ENCODE peak calls at places on chromosomes 5 and 9, in eight cellular contexts. C is lung, G is neural progenitor cell, O is colonic mucosa, R is astrocyte, V is hepatocyte, B is upper lobe of right lung, E is uterus. W is an unnamed sample.

GRCh38 chr5:77208507-77209163 is 1.8 kb upstream of the PDE8B start:
- DNase-seq in C (no peak), G (no peak), O (no peak), R (no peak), V (no peak), B (peak; percentile 67), E (peak; percentile 55), W (no peak)

GRCh38 chr9:133707065-133707760 is 30.9 kb downstream of the SARDH start:
- DNase-seq in C (no peak), G (no peak), O (no peak), R (peak; percentile 61), V (no peak), B (peak; percentile 56), E (peak; percentile 52), W (no peak)

GRCh38 chr5:81761970-81762369 is 11.1 kb upstream of the SSBP2 start:
- DNase-seq in C (no peak), G (no peak), O (no peak), R (no peak), V (no peak), B (no peak), E (no peak), W (no peak)

GRCh38 chr9:38068616-38068865 is 486 bp downstream of the SHB start:
- DNase-seq in C (no peak), G (no peak), O (peak; percentile 49), R (no peak), V (peak; percentile 82), B (no peak), E (peak; percentile 31), W (peak; percentile 35)

GRCh38 chr9:94017939-94018531 is 62.9 kb upstream of the BARX1 start:
- DNase-seq in C (no peak), G (no peak), O (no peak), R (peak; percentile 76), V (no peak), B (no peak), E (no peak), W (no peak)

GRCh38 chr9:75185585-75186170 is 97.4 kb downstream of the OSTF1 start:
- DNase-seq in C (no peak), G (peak; percentile 51), O (peak; percentile 65), R (no peak), V (peak; percentile 69), B (no peak), E (no peak), W (peak; percentile 63)

GRCh38 chr5:177100714-177101121 is 14.0 kb downstream of the FGFR4 start:
- DNase-seq in C (no peak), G (no peak), O (no peak), R (no peak), V (no peak), B (no peak), E (no peak), W (no peak)

GRCh38 chr5:16712600-16712999 is 95.8 kb upstream of the RETREG1 start:
- DNase-seq in C (no peak), G (no peak), O (no peak), R (no peak), V (no peak), B (no peak), E (no peak), W (no peak)

GRCh38 chr5:173802670-173803165 is 85.4 kb upstream of the CPEB4 start:
- DNase-seq in C (peak; percentile 72), G (no peak), O (peak; percentile 79), R (no peak), V (peak; percentile 77), B (peak; percentile 84), E (no peak), W (peak; percentile 80)

GRCh38 chr5:141369994-141370848 is at the start of gene PCDHGB3:
- DNase-seq in C (no peak), G (no peak), O (no peak), R (peak; percentile 39), V (no peak), B (no peak), E (no peak), W (peak; percentile 21)

GRCh38 chr5:3878267-3878666 is 282.6 kb downstream of the IRX1 start:
- DNase-seq in C (no peak), G (no peak), O (no peak), R (no peak), V (no peak), B (no peak), E (no peak), W (no peak)
- TF ChIP-seq CTCF in C (no peak), G (no peak), O (no peak), R (no peak), V (no peak), B (no peak), E (no peak), W (no peak)

GRCh38 chr5:1464096-1464446 is 18.8 kb upstream of the SLC6A3 start:
- DNase-seq in C (no peak), G (no peak), O (no peak), R (no peak), V (no peak), B (peak; percentile 54), E (no peak), W (no peak)

GRCh38 chr5:1463326-1464095 is 18.3 kb upstream of the SLC6A3 start:
- DNase-seq in C (no peak), G (no peak), O (no peak), R (no peak), V (no peak), B (no peak), E (no peak), W (no peak)

GRCh38 chr5:1465117-1465516 is 19.9 kb upstream of the SLC6A3 start:
- DNase-seq in C (no peak), G (no peak), O (no peak), R (no peak), V (no peak), B (no peak), E (no peak), W (no peak)

GRCh38 chr5:1465966-1466471 is 20.8 kb upstream of the SLC6A3 start:
- DNase-seq in C (no peak), G (no peak), O (no peak), R (no peak), V (no peak), B (peak; percentile 61), E (no peak), W (no peak)

GRCh38 chr5:1464511-1464910 is 19.3 kb upstream of the SLC6A3 start:
- DNase-seq in C (no peak), G (no peak), O (no peak), R (no peak), V (no peak), B (no peak), E (no peak), W (no peak)
- H3K36me3 ChIP-seq in C (peaks cover 13% of the 10 kb centered on the region), G (no peaks in the 10 kb centered on the region), O (no peaks in the 10 kb centered on the region), R (peaks cover 13% of the 10 kb centered on the region), V (no peaks in the 10 kb centered on the region), B (peaks cover 70% of the 10 kb centered on the region), E (no peaks in the 10 kb centered on the region), W (no peaks in the 10 kb centered on the region)

GRCh38 chr9:135087899-135088347 is 455 bp downstream of the OLFM1 start:
- DNase-seq in C (no peak), G (peak; percentile 53), O (no peak), R (no peak), V (no peak), B (no peak), E (no peak), W (no peak)

GRCh38 chr9:135090081-135090480 is 2.6 kb downstream of the OLFM1 start:
- DNase-seq in C (no peak), G (no peak), O (no peak), R (no peak), V (no peak), B (no peak), E (no peak), W (no peak)

GRCh38 chr9:135090547-135090946 is 3.1 kb downstream of the OLFM1 start:
- DNase-seq in C (no peak), G (peak; percentile 70), O (no peak), R (no peak), V (peak; percentile 28), B (no peak), E (no peak), W (no peak)

GRCh38 chr9:135088348-135088978 is 995 bp downstream of the OLFM1 start:
- DNase-seq in C (no peak), G (peak; percentile 31), O (no peak), R (no peak), V (no peak), B (no peak), E (no peak), W (no peak)

GRCh38 chr9:135088979-135089847 is 1.7 kb downstream of the OLFM1 start:
- DNase-seq in C (no peak), G (no peak), O (no peak), R (no peak), V (no peak), B (no peak), E (no peak), W (no peak)
- H3K4me3 ChIP-seq in C (no peak overlapping the region), G (peak overlapping the region; percentile 48), O (no peak overlapping the region), R (no peak overlapping the region), V (no peak overlapping the region), B (peak overlapping the region; percentile 48), E (peak overlapping the region; percentile 42), W (no peak overlapping the region)

GRCh38 chr5:68884893-68885292 is 208.9 kb upstream of the SLC30A5 start:
- DNase-seq in C (no peak), G (peak; percentile 30), O (no peak), R (no peak), V (no peak), B (no peak), E (no peak), W (no peak)
- TF ChIP-seq CTCF in C (no peak), G (peak; percentile 56), O (peak; percentile 29), R (peak; percentile 29), V (peak; percentile 27), B (peak; percentile 13), E (no peak), W (peak; percentile 22)

GRCh38 chr9:110452227-110452801 is 114.7 kb upstream of the TXNDC8 start:
- DNase-seq in C (no peak), G (peak; percentile 13), O (no peak), R (no peak), V (no peak), B (no peak), E (no peak), W (no peak)

GRCh38 chr9:110455860-110456259 is 118.2 kb upstream of the TXNDC8 start:
- DNase-seq in C (no peak), G (no peak), O (no peak), R (no peak), V (no peak), B (no peak), E (no peak), W (no peak)

DNA sequence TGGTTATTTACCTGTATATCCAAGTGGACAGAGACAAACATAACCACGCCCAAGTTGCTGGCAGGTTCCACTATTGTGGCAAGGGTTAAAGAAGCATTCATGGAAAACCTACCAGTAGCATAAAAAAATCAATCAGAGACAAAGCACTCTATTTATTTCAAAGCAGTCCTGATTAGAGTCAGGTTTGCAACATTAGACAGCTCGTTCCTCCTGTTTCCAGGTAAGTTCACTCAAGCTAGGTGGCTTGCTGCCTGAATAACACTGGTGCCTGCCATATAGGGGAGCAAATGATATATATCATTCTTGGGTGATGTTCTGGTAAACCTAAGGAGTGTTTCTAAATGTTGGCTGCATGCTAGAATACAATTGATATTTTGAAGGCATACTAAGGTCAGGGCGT is 119.6 kb upstream of the TXNDC8 start:
- DNase-seq in C (no peak), G (no peak), O (no peak), R (no peak), V (no peak), B (no peak), E (no peak), W (no peak)
- H3K36me3 ChIP-seq in C (peaks cover 4% of the 10 kb centered on the region), G (no peaks in the 10 kb centered on the region), O (no peaks in the 10 kb centered on the region), R (no peaks in the 10 kb centered on the region), V (no peaks in the 10 kb centered on the region), B (peaks cover 4% of the 10 kb centered on the region), E (no peaks in the 10 kb centered on the region), W (no peaks in the 10 kb centered on the region)